ENCODE peak calls at places on chromosomes 12 and 14, in six cellular contexts. S, R, K, D, H and P are unnamed samples.

GRCh38 chr14:82501554-82501953 is 967.9 kb upstream of the SEL1L start:
- DNase-seq in S (no peak), H (no peak), R (no peak), K (no peak), D (no peak), P (no peak)

GRCh38 chr14:68141531-68142088 is 322.0 kb downstream of the RAD51B start:
- DNase-seq in K (no peak), H (no peak), D (no peak), R (no peak), S (no peak), P (no peak)

GRCh38 chr12:82873309-82873708 is 186.6 kb downstream of the TMTC2 start:
- DNase-seq in D (no peak), K (no peak), H (no peak), S (no peak), R (no peak), P (no peak)

GRCh38 chr14:53043107-53043704 is 92.4 kb upstream of the FERMT2 start:
- DNase-seq in H (no peak), R (no peak), K (no peak), D (no peak), S (no peak), P (no peak)

GRCh38 chr14:32494566-32495434 is 165.7 kb downstream of the AKAP6 start:
- DNase-seq in K (no peak), R (no peak), H (peak), D (no peak), S (no peak), P (no peak)

GRCh38 chr14:89702151-89702936 is 252.2 kb downstream of the EFCAB11 start:
- DNase-seq in R (no peak), H (peak), S (no peak), D (no peak), K (no peak), P (no peak)

GRCh38 chr12:47343684-47344567 is 264.2 kb upstream of the AMIGO2 start:
- DNase-seq in S (no peak), R (no peak), D (no peak), K (no peak), H (no peak), P (no peak)

GRCh38 chr12:113933201-113933786 is 32.8 kb downstream of the RBM19 start:
- DNase-seq in R (peak), K (peak), S (no peak), H (no peak), D (no peak), P (no peak)

GRCh38 chr14:51521764-51522163 is 129.9 kb upstream of the FRMD6 start:
- DNase-seq in S (no peak), H (no peak), D (no peak), R (no peak), K (no peak), P (no peak)

GRCh38 chr12:49507139-49507538 is 31.7 kb upstream of the KCNH3 start:
- DNase-seq in S (no peak), K (no peak), D (no peak), H (no peak), R (no peak), P (no peak)

GRCh38 chr12:103639983-103640382 is 52.9 kb downstream of the STAB2 start:
- DNase-seq in K (no peak), S (no peak), D (no peak), R (no peak), H (no peak), P (no peak)

GRCh38 chr12:1927751-1928351 is 9.4 kb upstream of the CACNA2D4 start:
- DNase-seq in S (no peak), K (peak), R (peak), D (no peak), H (peak), P (no peak)

GRCh38 chr12:114655934-114656697 is 27.9 kb downstream of the TBX3 start:
- DNase-seq in H (no peak), R (no peak), S (no peak), K (peak), D (no peak), P (no peak)